ENCODE peak calls at places on chromosomes 4 and X, in four cellular contexts. C is uterus, S is cardiac muscle cell, E is aorta. A is an unnamed sample. For H3K27me3, the result is how much of the 10 kb centered on the place peaks cover.

GRCh38 chrX:123513585-123514278 is 219.1 kb downstream of the THOC2 start:
- DNase-seq in S (no peak), C (no peak), E (no peak), A (no peak)

GRCh38 chr4:32135642-32136041 is 1415.5 kb downstream of the PCDH7 start:
- DNase-seq in C (no peak), E (no peak), S (no peak), A (no peak)

GRCh38 chr4:13470379-13470778 is 13.8 kb downstream of the RAB28 start:
- DNase-seq in E (no peak), S (no peak), C (no peak), A (no peak)

GRCh38 chr4:6768539-6768905 is 14.0 kb upstream of the KIAA0232 start:
- DNase-seq in E (peak), C (no peak), S (peak), A (no peak)

GRCh38 chr4:177508662-177509061 is 66.4 kb upstream of the AGA start:
- DNase-seq in S (no peak), E (no peak), C (no peak), A (no peak)

GRCh38 chr4:121397941-121398601 is 17.3 kb upstream of the QRFPR start:
- DNase-seq in S (no peak), E (no peak), C (no peak), A (no peak)

GRCh38 chrX:82141942-82142341 is 940.0 kb downstream of the SH3BGRL start:
- DNase-seq in S (no peak), C (no peak), E (no peak), A (no peak)

GRCh38 chr4:89781321-89781720 is 55.6 kb downstream of the SNCA start:
- DNase-seq in S (no peak), E (no peak), C (no peak), A (no peak)

GRCh38 chrX:20594985-20595384 is 328.3 kb upstream of the RPS6KA3 start:
- DNase-seq in C (no peak), E (no peak), S (peak), A (no peak)

DNA sequence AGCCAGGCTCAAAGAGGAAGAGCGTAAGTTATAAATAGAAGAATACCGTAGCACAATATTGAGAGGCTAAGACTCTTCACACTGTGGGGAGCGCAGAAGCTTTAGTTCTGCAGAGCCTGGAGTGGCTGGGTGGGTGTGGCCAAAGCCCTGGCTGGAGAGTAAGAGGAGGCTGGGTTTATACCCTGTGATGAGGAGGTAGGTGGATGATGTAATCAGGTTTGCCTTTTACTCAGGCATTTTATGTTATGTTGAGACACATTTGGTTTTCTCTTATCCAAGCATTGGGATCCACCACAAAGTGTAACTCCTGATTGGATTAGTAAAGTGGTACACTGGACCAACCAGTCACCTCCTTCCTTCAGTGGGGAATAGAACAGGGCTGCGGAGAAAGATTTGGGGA is 13.9 kb downstream of the CDS1 start:
- DNase-seq in S (no peak), E (no peak), C (no peak), A (no peak)
- H3K27me3 ChIP-seq in S (under half), E (under half), C (under half), A (under half)

GRCh38 chrX:103276581-103277002 is at the start of gene TCEAL5:
- DNase-seq in E (no peak), C (peak), S (no peak), A (no peak)
- H3K27me3 ChIP-seq in E (under half), C (under half), S (under half), A (under half)

GRCh38 chr4:8675383-8675782 is 82.8 kb downstream of the CPZ start:
- DNase-seq in E (no peak), C (no peak), S (peak), A (peak)

GRCh38 chr4:8679032-8679431 is 86.5 kb downstream of the CPZ start:
- DNase-seq in E (no peak), S (no peak), C (no peak), A (no peak)

GRCh38 chr4:8674311-8674885 is 81.8 kb downstream of the CPZ start:
- DNase-seq in S (no peak), E (no peak), C (no peak), A (peak)

GRCh38 chr4:8675906-8676305 is 83.3 kb downstream of the CPZ start:
- DNase-seq in S (no peak), C (no peak), E (no peak), A (peak)

DNA sequence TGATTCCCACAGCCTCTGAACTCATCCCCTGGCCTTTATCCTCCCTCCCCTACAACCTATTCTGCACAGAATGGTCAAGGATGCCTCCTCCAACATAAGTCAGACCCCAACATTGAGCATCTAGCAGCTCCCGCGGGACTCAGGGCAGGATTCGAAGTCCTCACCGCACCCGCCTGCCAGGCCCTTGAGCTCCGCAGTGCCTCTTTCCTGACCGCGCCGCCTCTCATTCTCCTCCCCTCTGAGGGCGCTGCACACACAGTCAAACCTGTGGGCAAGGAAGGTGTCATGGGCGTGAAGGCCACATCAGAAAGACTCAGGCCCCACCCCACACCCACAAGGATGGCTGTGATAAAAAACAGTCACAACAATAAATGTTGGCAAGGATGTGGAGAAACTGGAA is 84.1 kb downstream of the CPZ start:
- DNase-seq in S (no peak), E (no peak), C (no peak), A (peak)
- H3K27me3 ChIP-seq in S (under half), E (under half), C (under half), A (under half)

GRCh38 chrX:329291-329910 is 10.8 kb upstream of the GTPBP6 start:
- DNase-seq in E (no peak), S (no peak), C (no peak), A (peak)
- H3K27me3 ChIP-seq in E (under half), S (under half), C (under half), A (under half)